ENCODE peak calls at places on chromosome 2, in nine cellular contexts. A, Q, E, P, H, J, V, K and M are unnamed samples.

GRCh38 chr2:176491172-176491904 is 222.1 kb downstream of the MTX2 start:
- DNase-seq in P (peak; percentile 36), K (peak; percentile 99), E (peak; percentile 87), J (peak; percentile 10), A (peak; percentile 4), V (peak; percentile 100), Q (no peak), H (no peak), M (no peak)

GRCh38 chr2:88810488-88810887 is 119.0 kb downstream of the RPIA start:
- DNase-seq in A (no peak), J (no peak), P (no peak), Q (no peak), V (no peak), H (no peak), E (no peak), K (no peak), M (no peak)

GRCh38 chr2:47299555-47299954 is 103.4 kb upstream of the MSH2 start:
- DNase-seq in K (peak; percentile 65), H (no peak), P (no peak), E (no peak), Q (no peak), V (peak; percentile 86), J (no peak), A (peak; percentile 73), M (no peak)

GRCh38 chr2:193373139-193373538 is 1178.4 kb upstream of the TMEFF2 start:
- DNase-seq in J (no peak), K (no peak), Q (no peak), P (no peak), V (no peak), A (peak; percentile 20), E (no peak), H (no peak), M (peak; percentile 19)

GRCh38 chr2:29495536-29495935 is 380.3 kb downstream of the CLIP4 start:
- DNase-seq in E (no peak), P (no peak), A (no peak), V (peak; percentile 34), H (no peak), Q (no peak), J (no peak), K (no peak), M (no peak)

GRCh38 chr2:3839489-3839888 is 136.1 kb downstream of the DCDC2C start:
- DNase-seq in P (no peak), K (no peak), V (peak; percentile 10), J (no peak), H (no peak), Q (no peak), E (no peak), A (no peak), M (no peak)

GRCh38 chr2:13666582-13667414 is 950.1 kb downstream of the TRIB2 start:
- DNase-seq in V (no peak), P (no peak), J (no peak), H (no peak), A (no peak), Q (no peak), E (no peak), K (no peak), M (no peak)

GRCh38 chr2:237643066-237643465 is 15.7 kb downstream of the LRRFIP1 start:
- DNase-seq in P (no peak), E (no peak), H (no peak), A (no peak), J (no peak), V (no peak), Q (no peak), K (no peak), M (no peak)

GRCh38 chr2:132373391-132374135 is 43.0 kb upstream of the GPR39 start:
- DNase-seq in P (no peak), H (no peak), A (no peak), E (no peak), V (no peak), J (no peak), K (no peak), Q (no peak), M (no peak)

GRCh38 chr2:216298719-216299118 is 73.6 kb downstream of the MARCHF4 start:
- DNase-seq in A (no peak), P (no peak), V (peak; percentile 78), J (no peak), E (no peak), Q (no peak), H (no peak), K (peak; percentile 59), M (peak; percentile 59)

GRCh38 chr2:11141319-11141718 is 13.9 kb upstream of the SLC66A3 start:
- DNase-seq in E (no peak), V (no peak), P (no peak), K (no peak), H (no peak), A (no peak), J (no peak), Q (no peak), M (no peak)

GRCh38 chr2:63581266-63581961 is 6.9 kb downstream of the WDPCP start:
- DNase-seq in H (no peak), P (no peak), V (peak; percentile 84), K (no peak), A (no peak), J (no peak), Q (no peak), E (no peak), M (peak; percentile 66)

GRCh38 chr2:74385396-74385795 is 5.3 kb upstream of the DCTN1 start:
- DNase-seq in E (no peak), P (no peak), V (peak; percentile 30), J (no peak), H (no peak), A (peak; percentile 14), K (no peak), Q (no peak), M (no peak)

GRCh38 chr2:134218414-134218813 is 35.5 kb upstream of the MGAT5 start:
- DNase-seq in J (no peak), E (no peak), K (no peak), Q (no peak), H (no peak), A (no peak), V (no peak), P (no peak), M (no peak)

GRCh38 chr2:204533629-204534370 is 11.5 kb upstream of the PARD3B start:
- DNase-seq in Q (no peak), H (no peak), P (no peak), K (peak; percentile 45), A (no peak), E (no peak), V (peak; percentile 23), J (no peak), M (peak; percentile 20)

GRCh38 chr2:145091011-145091744 is 571.3 kb upstream of the ZEB2 start:
- DNase-seq in E (no peak), V (peak; percentile 88), K (peak; percentile 32), A (no peak), P (no peak), J (no peak), Q (no peak), H (no peak), M (no peak)

GRCh38 chr2:238466242-238466598 is 39.5 kb downstream of the ASB1 start:
- DNase-seq in K (no peak), J (no peak), A (no peak), V (no peak), E (no peak), Q (no peak), P (no peak), H (no peak), M (no peak)

GRCh38 chr2:64005707-64006356 is 13.4 kb downstream of the VPS54 start:
- DNase-seq in E (no peak), H (no peak), K (no peak), V (no peak), J (no peak), P (no peak), A (no peak), Q (no peak), M (no peak)